ENCODE peak calls at places on chromosomes 1 and 21, in nine cellular contexts. M is breast epithelium; G is prostate gland; T is WTC11; Y is kidney; W is fibroblast of villous mesenchyme; K is naive thymus-derived CD8-positive, alpha-beta T cell; I is activated CD8-positive, alpha-beta memory T cell treated with anti-CD3 and anti-CD28 coated beads for 24 hours; B is activated T-cell treated with anti-CD3 and anti-CD28 coated beads for 1 hour. Z is an unnamed sample.

GRCh38 chr1:25198731-25199231 is 33.5 kb downstream of the SYF2 start:
- DNase-seq in M (peak; percentile 82), G (peak; percentile 88), T (no peak), Y (no peak), W (no peak), K (peak; percentile 46), I (peak; percentile 62), B (no peak), Z (no peak)

GRCh38 chr1:35454616-35455015 is 102.6 kb downstream of the KIAA0319L start:
- DNase-seq in M (no peak), G (no peak), T (no peak), Y (no peak), W (peak; percentile 93), K (no peak), I (no peak), B (no peak), Z (no peak)

GRCh38 chr21:29145354-29145782 is 14.9 kb downstream of the MAP3K7CL start:
- DNase-seq in M (no peak), G (peak; percentile 55), T (no peak), Y (no peak), W (peak; percentile 92), K (peak; percentile 11), I (no peak), B (no peak), Z (no peak)

GRCh38 chr1:236025836-236026235 is 39.1 kb downstream of the NID1 start:
- DNase-seq in M (no peak), G (no peak), T (no peak), Y (no peak), W (no peak), K (no peak), I (no peak), B (no peak), Z (no peak)

GRCh38 chr1:96772972-96773371 is 51.4 kb downstream of the PTBP2 start:
- DNase-seq in M (no peak), G (no peak), T (no peak), Y (no peak), W (no peak), K (no peak), I (no peak), B (no peak), Z (no peak)

GRCh38 chr1:181485276-181486097 is 2.2 kb downstream of the CACNA1E start:
- DNase-seq in M (no peak), G (no peak), T (peak; percentile 74), Y (no peak), W (no peak), K (peak; percentile 13), I (no peak), B (no peak), Z (peak; percentile 67)

GRCh38 chr1:23422313-23422877 is 2.2 kb downstream of the TCEA3 start:
- DNase-seq in M (peak; percentile 61), G (peak; percentile 68), T (no peak), Y (peak; percentile 89), W (peak; percentile 93), K (peak; percentile 74), I (peak; percentile 75), B (peak; percentile 28), Z (no peak)

GRCh38 chr1:11641776-11642305 is 12.4 kb downstream of the FBXO2 start:
- DNase-seq in M (no peak), G (no peak), T (no peak), Y (no peak), W (no peak), K (no peak), I (no peak), B (no peak), Z (no peak)

GRCh38 chr1:192805832-192806323 is 3.0 kb upstream of the RGS2 start:
- DNase-seq in M (no peak), G (peak; percentile 39), T (no peak), Y (no peak), W (peak; percentile 94), K (peak; percentile 69), I (no peak), B (no peak), Z (peak; percentile 36)

GRCh38 chr1:180912801-180913616 is at the start of gene KIAA1614:
- DNase-seq in M (no peak), G (no peak), T (peak; percentile 58), Y (peak; percentile 86), W (peak; percentile 45), K (no peak), I (no peak), B (no peak), Z (no peak)

GRCh38 chr21:25307489-25307888 is 299.8 kb downstream of the MRPL39 start:
- DNase-seq in M (no peak), G (no peak), T (no peak), Y (no peak), W (no peak), K (no peak), I (no peak), B (no peak), Z (no peak)

GRCh38 chr1:89850844-89851410 is 30.1 kb downstream of the LRRC8D start:
- DNase-seq in M (no peak), G (no peak), T (no peak), Y (no peak), W (peak; percentile 13), K (no peak), I (no peak), B (no peak), Z (no peak)